ENCODE peak calls at places on chromosomes 2 and 18, in five cellular contexts. One of them, this sample, is unnamed.

GRCh38 chr2:149715005-149715592 is 127.5 kb upstream of the MMADHC start:
- DNase-seq in activated T-cell treated with anti-CD3 and anti-CD28 coated beads, Interleukin-2, amount 50 U/mL, for 24 hours: no peak
- DNase-seq in choroid plexus epithelial cell: peak
- DNase-seq in G401: peak
- DNase-seq in H9: peak
- DNase-seq in this sample: no peak

GRCh38 chr18:43067570-43067969 is 47.9 kb downstream of the RIT2 start:
- DNase-seq in activated T-cell treated with anti-CD3 and anti-CD28 coated beads, Interleukin-2, amount 50 U/mL, for 24 hours: no peak
- DNase-seq in H9: no peak
- DNase-seq in choroid plexus epithelial cell: no peak
- DNase-seq in G401: no peak
- DNase-seq in this sample: no peak

GRCh38 chr18:29191263-29191662 is 1014.3 kb upstream of the CDH2 start:
- DNase-seq in activated T-cell treated with anti-CD3 and anti-CD28 coated beads, Interleukin-2, amount 50 U/mL, for 24 hours: no peak
- DNase-seq in choroid plexus epithelial cell: peak
- DNase-seq in H9: peak
- DNase-seq in G401: no peak
- DNase-seq in this sample: no peak

GRCh38 chr2:110837421-110838409 is 105.3 kb downstream of the ACOXL start:
- DNase-seq in G401: no peak
- DNase-seq in choroid plexus epithelial cell: no peak
- DNase-seq in H9: no peak
- DNase-seq in activated T-cell treated with anti-CD3 and anti-CD28 coated beads, Interleukin-2, amount 50 U/mL, for 24 hours: no peak
- DNase-seq in this sample: no peak

GRCh38 chr2:70087703-70088507 is 628 bp downstream of the PCBP1 start:
- DNase-seq in G401: peak
- DNase-seq in activated T-cell treated with anti-CD3 and anti-CD28 coated beads, Interleukin-2, amount 50 U/mL, for 24 hours: peak
- DNase-seq in choroid plexus epithelial cell: peak
- DNase-seq in H9: peak
- DNase-seq in this sample: no peak

GRCh38 chr18:13612111-13612997 is 114.0 kb downstream of the FAM210A start:
- DNase-seq in H9: no peak
- DNase-seq in G401: peak
- DNase-seq in choroid plexus epithelial cell: no peak
- DNase-seq in activated T-cell treated with anti-CD3 and anti-CD28 coated beads, Interleukin-2, amount 50 U/mL, for 24 hours: peak
- DNase-seq in this sample: peak

GRCh38 chr18:22844184-22844583 is 88.9 kb upstream of the RBBP8 start:
- DNase-seq in activated T-cell treated with anti-CD3 and anti-CD28 coated beads, Interleukin-2, amount 50 U/mL, for 24 hours: no peak
- DNase-seq in G401: no peak
- DNase-seq in H9: no peak
- DNase-seq in choroid plexus epithelial cell: no peak
- DNase-seq in this sample: no peak

GRCh38 chr2:105497094-105497493 is 98.2 kb upstream of the FHL2 start:
- DNase-seq in choroid plexus epithelial cell: no peak
- DNase-seq in H9: no peak
- DNase-seq in activated T-cell treated with anti-CD3 and anti-CD28 coated beads, Interleukin-2, amount 50 U/mL, for 24 hours: no peak
- DNase-seq in G401: no peak
- DNase-seq in this sample: no peak

GRCh38 chr2:223196331-223196730 is 144.3 kb downstream of the KCNE4 start:
- DNase-seq in activated T-cell treated with anti-CD3 and anti-CD28 coated beads, Interleukin-2, amount 50 U/mL, for 24 hours: no peak
- DNase-seq in H9: no peak
- DNase-seq in choroid plexus epithelial cell: peak
- DNase-seq in G401: no peak
- DNase-seq in this sample: no peak